ENCODE peak calls at places on chromosomes 12 and 14, in four cellular contexts. O is CD4-positive, alpha-beta T cell; V is stimulated activated CD8-positive, alpha-beta memory T cell treated with anti-CD3 and anti-CD28 coated beads, Interleukin-15, amount 100 ng/mL, for 4 hours; F is kidney glomerular epithelial cell. L is an unnamed sample.

GRCh38 chr12:118127867-118128266 is 8.1 kb upstream of the PEBP1 start:
- DNase-seq in O (no peak), V (no peak), F (no peak), L (no peak)

GRCh38 chr14:49164074-49164473 is 422.1 kb downstream of the RPS29 start:
- DNase-seq in O (no peak), V (no peak), F (no peak), L (no peak)

GRCh38 chr12:9134981-9135628 is 19.4 kb upstream of the A2M start:
- DNase-seq in O (no peak), V (no peak), F (no peak), L (no peak)

GRCh38 chr14:49240383-49240782 is 345.8 kb downstream of the RPS29 start:
- DNase-seq in O (no peak), V (no peak), F (no peak), L (no peak)

GRCh38 chr12:79776111-79776510 is 85.3 kb upstream of the PAWR start:
- DNase-seq in O (no peak), V (no peak), F (no peak), L (no peak)

GRCh38 chr12:132729541-132730320 is 19.1 kb downstream of the PGAM5 start:
- DNase-seq in O (no peak), V (no peak), F (no peak), L (no peak)

GRCh38 chr12:6161124-6161882 is 36.8 kb upstream of the VWF start:
- DNase-seq in O (no peak), V (no peak), F (no peak), L (no peak)

GRCh38 chr14:37116933-37117844 is 55.2 kb downstream of the SLC25A21 start:
- DNase-seq in O (no peak), V (no peak), F (peak), L (no peak)

GRCh38 chr12:65615091-65615490 is 209.2 kb upstream of the HMGA2 start:
- DNase-seq in O (no peak), V (no peak), F (no peak), L (no peak)

GRCh38 chr12:62749586-62749985 is 185.4 kb downstream of the PPM1H start:
- DNase-seq in O (no peak), V (no peak), F (no peak), L (no peak)

GRCh38 chr14:94129758-94130414 is 482 bp upstream of the IFI27L2 start:
- DNase-seq in O (no peak), V (no peak), F (peak), L (no peak)

GRCh38 chr12:19140381-19141236 is 11.1 kb downstream of the PLEKHA5 start:
- DNase-seq in O (no peak), V (no peak), F (no peak), L (no peak)

GRCh38 chr14:100836053-100836805 is 10.3 kb downstream of the MEG3 start:
- DNase-seq in O (no peak), V (no peak), F (no peak), L (no peak)

GRCh38 chr14:90611936-90612335 is 204.3 kb downstream of the TTC7B start:
- DNase-seq in O (no peak), V (no peak), F (no peak), L (no peak)

L was measured in CD8-positive, alpha-beta T cell.